ENCODE peak calls at places on chromosomes 3 and 15, in five cellular contexts. W is esophagus muscularis mucosa, K is H1, H is breast epithelium, L is HCT116. D is an unnamed sample.

GRCh38 chr3:52176188-52176752 is 21.7 kb upstream of the ALAS1 start:
- DNase-seq in W (no peak), K (no peak), H (no peak), L (no peak), D (no peak)

GRCh38 chr3:18070944-18071343 is 328.5 kb upstream of the TBC1D5 start:
- DNase-seq in W (no peak), K (no peak), H (no peak), L (no peak), D (no peak)

GRCh38 chr3:87025636-87026035 is 34.7 kb upstream of the VGLL3 start:
- DNase-seq in W (no peak), K (no peak), H (no peak), L (no peak), D (no peak)

GRCh38 chr15:89781891-89782618 is 5.9 kb downstream of the MESP2 start:
- DNase-seq in W (no peak), K (no peak), H (peak; percentile 68), L (peak; percentile 39), D (no peak)

GRCh38 chr15:63244399-63244798 is 33.0 kb upstream of the APH1B start:
- DNase-seq in W (no peak), K (no peak), H (no peak), L (no peak), D (no peak)

GRCh38 chr3:61009025-61009424 is 242.2 kb downstream of the FHIT start:
- DNase-seq in W (no peak), K (no peak), H (no peak), L (no peak), D (no peak)

GRCh38 chr3:73552700-73553099 is 72.0 kb downstream of the PDZRN3 start:
- DNase-seq in W (no peak), K (no peak), H (no peak), L (no peak), D (no peak)

GRCh38 chr3:49173116-49173791 is 1.9 kb downstream of the KLHDC8B start:
- DNase-seq in W (no peak), K (no peak), H (no peak), L (no peak), D (no peak)

GRCh38 chr3:155387571-155387970 is 94.1 kb upstream of the STRIT1 start:
- DNase-seq in W (no peak), K (no peak), H (no peak), L (no peak), D (no peak)

GRCh38 chr15:76636059-76636458 is 269.1 kb downstream of the SCAPER start:
- DNase-seq in W (no peak), K (no peak), H (no peak), L (no peak), D (no peak)

GRCh38 chr3:112858410-112859069 is 11.9 kb upstream of the CD200R1L start:
- DNase-seq in W (no peak), K (no peak), H (no peak), L (no peak), D (no peak)

GRCh38 chr3:101674518-101674917 is 2.4 kb downstream of the ZBTB11 start:
- DNase-seq in W (no peak), K (no peak), H (no peak), L (no peak), D (no peak)

GRCh38 chr3:5431142-5431541 is 243.6 kb downstream of the EDEM1 start:
- DNase-seq in W (peak; percentile 64), K (no peak), H (no peak), L (no peak), D (no peak)

GRCh38 chr3:172170841-172171240 is 131.5 kb downstream of the FNDC3B start:
- DNase-seq in W (no peak), K (no peak), H (no peak), L (no peak), D (no peak)

GRCh38 chr15:65832549-65833364 is 36.5 kb upstream of the RAB11A start:
- DNase-seq in W (peak; percentile 95), K (peak; percentile 74), H (peak; percentile 90), L (peak; percentile 83), D (no peak)

GRCh38 chr3:170128977-170129431 is 52.5 kb downstream of the PHC3 start:
- DNase-seq in W (no peak), K (no peak), H (no peak), L (no peak), D (no peak)

GRCh38 chr3:96619475-96619874 is 194.9 kb upstream of the EPHA6 start:
- DNase-seq in W (no peak), K (no peak), H (no peak), L (no peak), D (no peak)

GRCh38 chr15:56989411-56989924 is 71.0 kb downstream of the TCF12 start:
- DNase-seq in W (no peak), K (no peak), H (no peak), L (no peak), D (no peak)

GRCh38 chr15:74610302-74610951 is 5.2 kb upstream of the CLK3 start:
- DNase-seq in W (no peak), K (no peak), H (no peak), L (no peak), D (no peak)

GRCh38 chr3:58231666-58232065 is 5.9 kb upstream of the ABHD6 start:
- DNase-seq in W (no peak), K (no peak), H (no peak), L (no peak), D (no peak)

DNA sequence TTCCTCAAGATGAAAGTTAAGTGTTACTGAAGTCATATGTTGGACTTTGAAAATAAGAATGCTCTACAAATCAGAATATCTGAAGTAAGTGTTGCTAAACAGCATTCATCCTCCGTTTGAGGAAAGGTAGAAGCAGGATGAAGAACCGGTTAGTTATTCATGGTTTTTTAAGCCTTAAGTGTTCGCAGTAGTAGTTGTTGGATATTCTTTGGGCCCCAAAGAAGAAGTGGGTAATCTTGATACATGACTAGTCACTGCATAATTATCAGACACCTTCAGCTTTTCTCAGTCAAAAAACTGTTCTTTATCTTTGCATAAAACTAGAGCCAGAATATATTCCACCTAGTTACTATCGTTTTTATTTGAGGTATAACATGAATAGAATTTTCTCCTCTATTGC is 13.8 kb downstream of the RAB5A start:
- DNase-seq in W (no peak), K (no peak), H (no peak), L (no peak), D (no peak)
- TF ChIP-seq POLR2AphosphoS5 in W (no peak), K (no peak), H (no peak), L (no peak), D (no peak)

GRCh38 chr3:32901005-32901932 is 50.2 kb upstream of the CCR4 start:
- DNase-seq in W (no peak), K (no peak), H (no peak), L (no peak), D (no peak)
- TF ChIP-seq POLR2A in W (no peak), K (no peak), H (no peak), L (no peak), D (no peak)

DNA sequence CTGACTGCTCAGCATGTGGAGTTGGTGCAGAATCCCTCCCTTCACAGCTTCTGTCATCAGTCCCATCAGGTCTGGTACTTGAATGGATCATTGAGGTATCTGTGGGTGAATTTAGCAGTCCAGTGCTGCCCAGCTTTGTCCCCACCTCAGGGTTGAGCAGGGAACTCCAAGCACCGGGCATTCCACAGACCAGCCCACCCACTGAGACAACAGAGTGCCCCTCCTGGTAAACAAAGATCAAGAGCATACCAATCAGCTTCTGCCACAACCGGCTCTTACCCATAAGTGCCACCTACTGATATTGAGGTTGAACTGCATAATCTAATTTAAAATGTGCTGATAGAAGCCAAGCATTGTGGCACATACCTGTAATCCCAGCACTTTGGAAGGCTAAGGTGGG is 57.1 kb upstream of the FXR1 start:
- DNase-seq in W (no peak), K (peak; percentile 43), H (no peak), L (peak; percentile 26), D (no peak)
- TF ChIP-seq POLR2AphosphoS5 in W (no peak), K (no peak), H (no peak), L (no peak), D (no peak)

DNA sequence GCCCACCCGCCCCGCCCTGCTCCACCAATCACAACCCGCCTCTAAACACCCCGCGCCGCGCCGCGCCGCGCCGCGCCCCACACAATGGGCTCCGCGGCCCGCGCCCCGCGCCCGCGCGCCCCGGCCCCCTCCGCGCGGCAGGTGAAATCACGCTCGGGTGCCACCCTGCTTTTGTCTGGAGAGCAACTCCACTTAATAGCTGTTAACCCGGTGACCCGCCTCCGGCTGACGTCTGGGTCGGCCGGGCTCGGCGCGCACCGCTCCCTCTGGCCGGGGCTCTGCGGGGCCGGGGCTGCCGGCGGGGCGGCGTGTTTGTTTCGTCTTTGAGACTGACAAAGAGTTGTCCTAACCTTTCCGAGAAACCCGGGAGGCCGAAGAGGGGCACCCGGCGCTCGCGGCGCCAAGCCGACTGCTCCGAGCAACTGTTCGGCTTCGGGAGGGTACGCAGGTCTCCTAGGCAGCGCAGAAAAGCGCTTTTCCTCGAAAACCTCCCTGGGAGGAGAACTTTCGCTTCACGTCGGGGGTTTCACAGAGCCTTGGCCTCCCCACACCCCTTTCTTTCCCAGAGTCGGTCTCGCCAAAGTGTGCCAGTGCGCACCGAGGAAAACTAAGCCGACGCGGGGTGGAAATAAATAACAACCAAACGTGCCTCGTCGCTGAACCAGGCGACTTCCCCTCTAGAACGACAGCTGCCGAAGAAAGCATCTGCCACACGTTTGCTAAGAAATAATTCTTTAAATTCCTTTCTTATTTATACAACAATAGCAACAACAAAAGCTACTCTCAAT is 518.4 kb downstream of the FOXP1 start:
- DNase-seq in W (no peak), K (no peak), H (peak; percentile 52), L (no peak), D (no peak)
- TF ChIP-seq POLR2A in W (no peak), K (no peak), H (no peak), L (no peak), D (no peak)

DNA sequence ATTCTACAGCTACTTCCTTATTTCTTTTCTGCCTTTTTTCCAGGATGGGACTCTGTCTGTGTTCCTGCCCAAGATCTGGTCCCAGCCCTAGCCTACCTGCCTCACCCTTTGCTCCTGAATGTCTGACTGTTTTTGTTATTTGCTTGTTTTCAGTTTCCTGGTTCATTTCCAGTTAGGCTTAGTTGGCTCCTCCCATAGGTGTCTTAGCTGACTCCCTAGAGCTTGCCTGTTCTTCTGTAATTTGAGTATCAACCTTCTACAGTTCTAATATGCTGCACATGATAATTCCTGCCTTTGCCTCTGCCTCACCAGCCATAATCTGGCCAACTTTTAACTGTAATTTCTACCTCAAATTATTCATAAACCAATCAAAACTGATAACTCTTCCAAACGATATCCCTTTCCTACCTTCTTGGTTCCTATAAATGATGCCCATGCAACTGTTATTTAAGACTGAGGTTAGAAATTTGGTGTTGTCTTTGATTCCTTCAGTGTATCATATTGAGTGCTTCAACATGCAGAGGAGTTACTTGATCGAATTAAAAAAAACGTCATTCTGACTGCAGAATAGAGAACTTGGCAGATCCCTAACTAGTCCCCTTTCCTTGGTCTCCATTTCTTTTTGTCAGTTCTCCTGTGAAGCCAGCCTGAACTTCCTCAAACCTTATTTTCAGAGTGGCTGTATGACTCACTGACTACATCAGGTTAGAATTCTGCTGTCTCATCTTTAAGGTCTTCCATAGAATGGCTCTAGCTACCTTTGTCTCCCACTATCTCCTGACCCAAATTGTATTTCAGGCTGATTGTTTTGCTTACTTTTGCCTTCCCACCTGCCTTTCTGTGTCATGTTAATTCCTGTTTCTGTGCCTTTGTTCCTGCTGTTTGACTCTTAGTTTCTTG is 8.4 kb downstream of the GOLM2 start:
- DNase-seq in W (no peak), K (no peak), H (no peak), L (peak; percentile 40), D (no peak)
- TF ChIP-seq POLR2AphosphoS5 in W (no peak), K (no peak), H (no peak), L (peak; percentile 72), D (no peak)

DNA sequence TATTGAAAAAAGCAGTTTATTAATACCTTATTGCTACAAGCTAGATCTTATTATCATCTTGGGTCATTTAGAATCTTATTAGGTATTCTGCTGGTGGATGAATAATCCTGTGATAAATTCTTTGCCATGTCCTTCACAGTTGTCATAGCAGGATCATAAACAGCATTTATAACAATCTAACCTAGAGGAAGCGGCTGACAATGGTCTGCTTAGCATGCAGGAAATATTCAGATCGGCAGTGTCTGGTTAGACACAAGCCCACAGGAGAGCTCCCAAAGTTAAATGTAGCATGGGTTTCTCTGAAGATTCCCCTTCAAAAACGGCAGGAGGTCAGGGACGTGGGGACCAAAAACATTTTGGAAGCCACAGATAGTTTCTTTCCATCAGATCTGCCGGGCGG is 179.3 kb downstream of the FOXB1 start:
- DNase-seq in W (no peak), K (no peak), H (no peak), L (no peak), D (no peak)
- TF ChIP-seq POLR2A in W (no peak), K (no peak), H (no peak), L (no peak), D (no peak)

D was measured in GM12892.